ENCODE peak calls at places on chromosomes 13 and 19, in ten cellular contexts. One of them, this sample, is unnamed.
A peak's percentile ranks its signal among the peaks of the same experiment; 100 is the strongest.

GRCh38 chr13:30864352-30865130 is 41.5 kb upstream of the MEDAG start:
- DNase-seq in T1000: no peak
- DNase-seq in T-helper 1 cell: no peak
- DNase-seq in GM03348: peak; percentile 64
- DNase-seq in naive thymus-derived CD8-positive, alpha-beta T cell: no peak
- DNase-seq in HS-27A: no peak
- DNase-seq in GM10248: no peak
- DNase-seq in transverse colon: no peak
- DNase-seq in NCI-H1436: no peak
- DNase-seq in PC-9: no peak
- DNase-seq in this sample: peak; percentile 60

GRCh38 chr19:41575998-41576397 is at the start of gene CEACAM21:
- DNase-seq in T-helper 1 cell: peak; percentile 85
- DNase-seq in GM10248: peak; percentile 83
- DNase-seq in transverse colon: peak; percentile 66
- DNase-seq in GM03348: no peak
- DNase-seq in T1000: no peak
- DNase-seq in PC-9: no peak
- DNase-seq in NCI-H1436: no peak
- DNase-seq in HS-27A: no peak
- DNase-seq in naive thymus-derived CD8-positive, alpha-beta T cell: peak; percentile 38
- DNase-seq in this sample: no peak

GRCh38 chr19:18002347-18002850 is 5.6 kb upstream of the ARRDC2 start:
- DNase-seq in T-helper 1 cell: no peak
- DNase-seq in transverse colon: no peak
- DNase-seq in HS-27A: no peak
- DNase-seq in T1000: no peak
- DNase-seq in naive thymus-derived CD8-positive, alpha-beta T cell: no peak
- DNase-seq in NCI-H1436: no peak
- DNase-seq in GM03348: no peak
- DNase-seq in PC-9: no peak
- DNase-seq in GM10248: no peak
- DNase-seq in this sample: no peak

GRCh38 chr13:32285633-32285965 is 29.6 kb downstream of the ZAR1L start:
- DNase-seq in GM03348: no peak
- DNase-seq in HS-27A: no peak
- DNase-seq in T1000: no peak
- DNase-seq in transverse colon: no peak
- DNase-seq in T-helper 1 cell: no peak
- DNase-seq in GM10248: no peak
- DNase-seq in NCI-H1436: no peak
- DNase-seq in PC-9: no peak
- DNase-seq in naive thymus-derived CD8-positive, alpha-beta T cell: no peak
- DNase-seq in this sample: no peak

GRCh38 chr13:57507752-57508463 is 123.6 kb upstream of the PCDH17 start:
- DNase-seq in GM10248: no peak
- DNase-seq in T-helper 1 cell: no peak
- DNase-seq in NCI-H1436: no peak
- DNase-seq in GM03348: no peak
- DNase-seq in HS-27A: no peak
- DNase-seq in PC-9: no peak
- DNase-seq in T1000: no peak
- DNase-seq in transverse colon: no peak
- DNase-seq in naive thymus-derived CD8-positive, alpha-beta T cell: no peak
- DNase-seq in this sample: no peak

GRCh38 chr13:94061316-94061715 is 418.2 kb downstream of the DCT start:
- DNase-seq in PC-9: no peak
- DNase-seq in NCI-H1436: no peak
- DNase-seq in HS-27A: no peak
- DNase-seq in transverse colon: no peak
- DNase-seq in GM10248: no peak
- DNase-seq in T-helper 1 cell: no peak
- DNase-seq in naive thymus-derived CD8-positive, alpha-beta T cell: no peak
- DNase-seq in T1000: no peak
- DNase-seq in GM03348: peak; percentile 54
- DNase-seq in this sample: peak; percentile 66

GRCh38 chr19:1383311-1384084 is at the start of gene NDUFS7:
- DNase-seq in T1000: peak; percentile 98
- DNase-seq in NCI-H1436: peak; percentile 89
- DNase-seq in HS-27A: peak; percentile 77
- DNase-seq in transverse colon: peak; percentile 91
- DNase-seq in T-helper 1 cell: peak; percentile 92
- DNase-seq in GM03348: peak; percentile 84
- DNase-seq in PC-9: peak; percentile 63
- DNase-seq in GM10248: peak; percentile 88
- DNase-seq in naive thymus-derived CD8-positive, alpha-beta T cell: peak; percentile 93
- DNase-seq in this sample: peak; percentile 88

GRCh38 chr19:28920269-28921066 is 292.5 kb downstream of the UQCRFS1 start:
- DNase-seq in naive thymus-derived CD8-positive, alpha-beta T cell: no peak
- DNase-seq in GM03348: no peak
- DNase-seq in GM10248: no peak
- DNase-seq in T1000: no peak
- DNase-seq in transverse colon: no peak
- DNase-seq in PC-9: no peak
- DNase-seq in HS-27A: no peak
- DNase-seq in T-helper 1 cell: no peak
- DNase-seq in NCI-H1436: no peak
- DNase-seq in this sample: no peak

GRCh38 chr19:46537136-46538097 is 41.8 kb upstream of the PNMA8B start:
- DNase-seq in T1000: no peak
- DNase-seq in PC-9: no peak
- DNase-seq in GM10248: peak; percentile 58
- DNase-seq in NCI-H1436: no peak
- DNase-seq in HS-27A: no peak
- DNase-seq in T-helper 1 cell: peak; percentile 31
- DNase-seq in GM03348: peak; percentile 77
- DNase-seq in transverse colon: peak; percentile 70
- DNase-seq in naive thymus-derived CD8-positive, alpha-beta T cell: peak; percentile 61
- DNase-seq in this sample: peak; percentile 58

GRCh38 chr13:69857188-69857821 is 250.3 kb upstream of the ATXN8OS start:
- DNase-seq in T-helper 1 cell: peak; percentile 24
- DNase-seq in transverse colon: no peak
- DNase-seq in GM10248: peak; percentile 8
- DNase-seq in T1000: no peak
- DNase-seq in PC-9: no peak
- DNase-seq in NCI-H1436: peak; percentile 80
- DNase-seq in HS-27A: no peak
- DNase-seq in GM03348: peak; percentile 5
- DNase-seq in naive thymus-derived CD8-positive, alpha-beta T cell: no peak
- DNase-seq in this sample: peak; percentile 2

GRCh38 chr13:57633141-57633949 is 1.8 kb downstream of the PCDH17 start:
- DNase-seq in HS-27A: no peak
- DNase-seq in NCI-H1436: no peak
- DNase-seq in PC-9: no peak
- DNase-seq in GM03348: no peak
- DNase-seq in GM10248: no peak
- DNase-seq in T1000: no peak
- DNase-seq in T-helper 1 cell: no peak
- DNase-seq in transverse colon: peak; percentile 13
- DNase-seq in naive thymus-derived CD8-positive, alpha-beta T cell: no peak
- DNase-seq in this sample: no peak

This sample was measured in AG08395.